ENCODE peak calls at places on chromosomes 5 and 9, in five cellular contexts. U is AG08396; B is activated T-helper 2 cell treated with anti-CD3 and anti-CD28 coated beads, Interferon-gamma antibody, Interleukin-2, Interleukin-4, amounts not matched to agents 10 μg/mL and 5 μg/mL and 100 μg/mL, durations not matched to agents 14 hours and 24 hours and 36 hours; D is left ventricle myocardium inferior; O is tibial nerve. M is an unnamed sample.

GRCh38 chr9:115891929-115892328 is 261.7 kb upstream of the PAPPA start:
- DNase-seq in U (peak; percentile 12), B (no peak), D (no peak), O (no peak), M (peak; percentile 86)

GRCh38 chr9:36163049-36163839 is 5.9 kb upstream of the CCIN start:
- DNase-seq in U (peak; percentile 25), B (no peak), D (peak; percentile 72), O (no peak), M (no peak)

GRCh38 chr9:127796225-127796813 is 6.4 kb upstream of the FPGS start:
- DNase-seq in U (peak; percentile 54), B (no peak), D (no peak), O (no peak), M (peak; percentile 55)

GRCh38 chr5:100762995-100763394 is 140.1 kb downstream of the ST8SIA4 start:
- DNase-seq in U (no peak), B (no peak), D (no peak), O (no peak), M (no peak)

GRCh38 chr5:65823174-65823573 is 101.2 kb downstream of the NLN start:
- DNase-seq in U (no peak), B (no peak), D (no peak), O (no peak), M (no peak)

GRCh38 chr5:117424559-117424958 is 849.9 kb upstream of the SEMA6A start:
- DNase-seq in U (no peak), B (no peak), D (no peak), O (no peak), M (no peak)

GRCh38 chr5:132009706-132010405 is 1.6 kb downstream of the ACSL6 start:
- DNase-seq in U (no peak), B (no peak), D (no peak), O (no peak), M (no peak)

GRCh38 chr5:88884435-88884877 is 1.5 kb upstream of the MEF2C start:
- DNase-seq in U (no peak), B (no peak), D (no peak), O (no peak), M (no peak)

GRCh38 chr9:113513541-113513940 is 50.0 kb downstream of the RGS3 start:
- DNase-seq in U (no peak), B (no peak), D (no peak), O (no peak), M (no peak)

GRCh38 chr5:8500426-8500825 is 631.5 kb downstream of the MTRR start:
- DNase-seq in U (peak; percentile 17), B (no peak), D (no peak), O (no peak), M (peak; percentile 11)

GRCh38 chr9:135850737-135851136 is 56.6 kb downstream of the CAMSAP1 start:
- DNase-seq in U (no peak), B (no peak), D (no peak), O (no peak), M (no peak)

GRCh38 chr5:109413463-109413862 is 3.7 kb upstream of the PJA2 start:
- DNase-seq in U (peak; percentile 16), B (no peak), D (no peak), O (no peak), M (peak; percentile 21)

GRCh38 chr9:3043369-3043768 is 199.5 kb upstream of the PUM3 start:
- DNase-seq in U (no peak), B (no peak), D (no peak), O (no peak), M (no peak)

GRCh38 chr5:150765789-150766149 is 7.0 kb upstream of the DCTN4 start:
- DNase-seq in U (no peak), B (no peak), D (no peak), O (no peak), M (no peak)

M was measured in HFFc6.